ENCODE peak calls at places on chromosomes 11 and 22, in ten cellular contexts. L is PC-3, C is pancreas, B is neural progenitor cell, N is lung, O is A673, V is adrenal gland, A is sigmoid colon, Q is brain microvascular endothelial cell, J is thyroid gland. G is an unnamed sample.
A peak's percentile ranks its signal among the peaks of the same experiment; 100 is the strongest.

GRCh38 chr22:29689872-29690213 is 30.0 kb upstream of the CABP7 start:
- DNase-seq in L (peak; percentile 35), C (peak; percentile 78), B (peak; percentile 84), N (peak; percentile 62), O (peak; percentile 86), V (peak; percentile 71), A (no peak), Q (peak; percentile 22), J (peak; percentile 55), G (peak; percentile 82)

GRCh38 chr22:39236321-39237275 is 8.2 kb downstream of the PDGFB start:
- DNase-seq in L (no peak), C (no peak), B (no peak), N (peak; percentile 79), O (no peak), V (no peak), A (no peak), Q (peak; percentile 51), J (peak; percentile 74), G (peak; percentile 74)

GRCh38 chr11:130427581-130428211 is 713 bp downstream of the ADAMTS8 start:
- DNase-seq in L (no peak), C (no peak), B (peak; percentile 74), N (no peak), O (no peak), V (no peak), A (peak; percentile 84), Q (no peak), J (no peak), G (peak; percentile 51)

GRCh38 chr22:19876314-19876940 is 21.8 kb upstream of the GNB1L start:
- DNase-seq in L (no peak), C (no peak), B (no peak), N (no peak), O (no peak), V (no peak), A (peak; percentile 45), Q (no peak), J (peak; percentile 0), G (peak; percentile 9)

GRCh38 chr11:43736502-43737193 is 56.1 kb downstream of the HSD17B12 start:
- DNase-seq in L (peak; percentile 49), C (no peak), B (no peak), N (no peak), O (peak; percentile 96), V (no peak), A (no peak), Q (peak; percentile 23), J (no peak), G (no peak)

GRCh38 chr11:4187055-4187988 is 92.7 kb downstream of the RRM1 start:
- DNase-seq in L (peak; percentile 83), C (peak; percentile 90), B (peak; percentile 92), N (peak; percentile 88), O (peak; percentile 83), V (peak; percentile 90), A (peak; percentile 97), Q (peak; percentile 68), J (peak; percentile 98), G (peak; percentile 93)

GRCh38 chr22:46511391-46512370 is 25.7 kb downstream of the CELSR1 start:
- DNase-seq in L (no peak), C (no peak), B (no peak), N (no peak), O (no peak), V (no peak), A (no peak), Q (no peak), J (peak; percentile 59), G (no peak)

GRCh38 chr22:25972397-25972796 is 196.9 kb upstream of the SEZ6L start:
- DNase-seq in L (no peak), C (no peak), B (no peak), N (no peak), O (no peak), V (no peak), A (no peak), Q (no peak), J (no peak), G (no peak)

GRCh38 chr11:76637491-76638266 is 32.9 kb downstream of the LRRC32 start:
- DNase-seq in L (no peak), C (no peak), B (no peak), N (no peak), O (no peak), V (peak; percentile 70), A (peak; percentile 74), Q (no peak), J (no peak), G (peak; percentile 71)

GRCh38 chr11:128195057-128195751 is 392.2 kb downstream of the ETS1 start:
- DNase-seq in L (no peak), C (no peak), B (no peak), N (no peak), O (no peak), V (no peak), A (no peak), Q (no peak), J (no peak), G (no peak)

GRCh38 chr11:127105578-127105977 is 105.0 kb upstream of the KIRREL3 start:
- DNase-seq in L (no peak), C (no peak), B (no peak), N (no peak), O (no peak), V (no peak), A (no peak), Q (no peak), J (no peak), G (no peak)

GRCh38 chr11:5815534-5815933 is 6.8 kb downstream of the OR52N2 start:
- DNase-seq in L (no peak), C (no peak), B (no peak), N (no peak), O (no peak), V (no peak), A (no peak), Q (no peak), J (no peak), G (no peak)

GRCh38 chr11:131932584-131933360 is 562.4 kb downstream of the NTM start:
- DNase-seq in L (no peak), C (no peak), B (no peak), N (no peak), O (no peak), V (no peak), A (no peak), Q (no peak), J (no peak), G (no peak)

GRCh38 chr11:119847836-119848235 is 118.8 kb upstream of the NECTIN1 start:
- DNase-seq in L (no peak), C (no peak), B (no peak), N (no peak), O (no peak), V (no peak), A (no peak), Q (no peak), J (no peak), G (no peak)

GRCh38 chr11:116861539-116861938 is 24.1 kb upstream of the APOA1 start:
- DNase-seq in L (peak; percentile 67), C (no peak), B (no peak), N (no peak), O (peak; percentile 27), V (no peak), A (no peak), Q (peak; percentile 73), J (no peak), G (no peak)

GRCh38 chr22:17898375-17898774 is 124.1 kb upstream of the BID start:
- DNase-seq in L (no peak), C (no peak), B (no peak), N (no peak), O (no peak), V (no peak), A (no peak), Q (no peak), J (no peak), G (no peak)

GRCh38 chr11:93059074-93059957 is 89.9 kb downstream of the MTNR1B start:
- DNase-seq in L (no peak), C (no peak), B (peak; percentile 31), N (no peak), O (peak; percentile 67), V (no peak), A (no peak), Q (peak; percentile 71), J (peak; percentile 26), G (no peak)

GRCh38 chr11:58784995-58785394 is 53.3 kb upstream of the GLYAT start:
- DNase-seq in L (no peak), C (no peak), B (no peak), N (no peak), O (no peak), V (no peak), A (no peak), Q (no peak), J (no peak), G (no peak)

GRCh38 chr11:46050652-46051051 is 70.6 kb downstream of the PHF21A start:
- DNase-seq in L (no peak), C (no peak), B (no peak), N (no peak), O (no peak), V (no peak), A (no peak), Q (no peak), J (no peak), G (no peak)

GRCh38 chr11:124123587-124123986 is 8.3 kb downstream of the VWA5A start:
- DNase-seq in L (no peak), C (no peak), B (peak; percentile 30), N (no peak), O (peak; percentile 29), V (no peak), A (no peak), Q (no peak), J (no peak), G (no peak)
- TF ChIP-seq CTCF in L (peak; percentile 15), C (no peak), B (peak; percentile 43), N (no peak), O (peak; percentile 33), V (no peak), A (no peak), Q (peak; percentile 29), J (no peak), G (no peak)

GRCh38 chr11:45048313-45048841 is 97.7 kb upstream of the TP53I11 start:
- DNase-seq in L (no peak), C (no peak), B (no peak), N (no peak), O (no peak), V (peak; percentile 24), A (no peak), Q (no peak), J (no peak), G (no peak)
- H3K36me3 ChIP-seq in L (no peaks in the 10 kb centered on the region), C (no peaks in the 10 kb centered on the region), B (no peaks in the 10 kb centered on the region), N (no peaks in the 10 kb centered on the region), O (no peaks in the 10 kb centered on the region), V (no peaks in the 10 kb centered on the region), A (no peaks in the 10 kb centered on the region), Q (no peaks in the 10 kb centered on the region), J (no peaks in the 10 kb centered on the region), G (no peaks in the 10 kb centered on the region)

DNA sequence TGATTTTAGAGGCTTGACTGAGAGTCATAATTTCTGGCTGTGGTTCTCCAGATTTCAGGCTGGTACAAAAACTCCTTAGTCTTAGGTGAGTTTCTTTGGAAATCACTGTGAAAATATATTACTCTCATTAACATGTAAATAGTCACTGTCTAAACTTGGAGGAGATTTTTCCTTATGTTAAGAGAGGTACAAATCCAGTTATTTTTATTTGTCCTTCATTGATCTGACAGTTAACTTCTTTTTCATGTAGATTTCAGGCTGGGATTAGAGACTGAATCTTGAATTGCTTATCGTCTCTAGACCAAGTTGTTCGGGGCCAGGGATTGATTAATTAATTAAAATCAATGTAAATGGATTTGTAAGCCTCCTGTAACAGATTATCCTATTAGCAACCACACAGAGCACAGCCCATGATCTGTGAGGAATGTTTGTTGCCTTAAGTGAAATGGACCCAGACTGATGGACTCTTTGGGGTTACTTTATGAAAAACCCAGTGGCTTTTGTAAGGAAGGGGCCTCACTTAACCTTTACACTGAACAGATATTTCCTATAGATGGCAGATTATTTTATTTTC is 21.1 kb downstream of the TEAD1 start:
- DNase-seq in L (no peak), C (no peak), B (no peak), N (no peak), O (no peak), V (no peak), A (no peak), Q (no peak), J (no peak), G (no peak)
- H3K27ac ChIP-seq in L (peak overlapping the region; percentile 99), C (peak overlapping the region; percentile 88), B (no peak overlapping the region), N (no peak overlapping the region), O (peak overlapping the region; percentile 85), V (no peak overlapping the region), A (peak overlapping the region; percentile 92), Q (peak overlapping the region; percentile 93), J (peak overlapping the region; percentile 95), G (peak overlapping the region; percentile 95)

GRCh38 chr11:57402188-57403066 is 12.0 kb upstream of the PRG2 start:
- DNase-seq in L (peak; percentile 96), C (no peak), B (no peak), N (no peak), O (no peak), V (no peak), A (no peak), Q (no peak), J (no peak), G (no peak)
- TF ChIP-seq CTCF in L (no peak), C (no peak), B (no peak), N (no peak), O (no peak), V (no peak), A (no peak), Q (no peak), J (no peak), G (no peak)